ENCODE peak calls at places on chromosomes 11 and 22, in ten cellular contexts. M is progenitor cell of endocrine pancreas, I is IMR-90, A is vagina, Q is cardiac fibroblast, P is dorsolateral prefrontal cortex, J is fibroblast of pulmonary artery, F is cardiac muscle cell, K is A549, S is choroid plexus epithelial cell. O is an unnamed sample.

GRCh38 chr11:83042966-83043711 is 28.6 kb downstream of the RAB30 start:
- DNase-seq in P (no peak), F (no peak), J (peak), Q (no peak), I (no peak), K (no peak), M (no peak), S (peak), A (no peak), O (no peak)

GRCh38 chr22:22030493-22031182 is 48.1 kb upstream of the TOP3B start:
- DNase-seq in A (peak), K (peak), Q (peak), M (no peak), J (peak), P (no peak), S (peak), I (peak), F (peak), O (no peak)

GRCh38 chr11:130673698-130674097 is 225.3 kb downstream of the ADAMTS15 start:
- DNase-seq in F (peak), S (no peak), P (no peak), A (no peak), I (peak), Q (no peak), J (no peak), M (no peak), K (no peak), O (no peak)

GRCh38 chr22:27784099-27784446 is 17.5 kb downstream of the MN1 start:
- DNase-seq in A (no peak), I (no peak), S (no peak), J (no peak), P (no peak), F (no peak), Q (no peak), K (no peak), M (no peak), O (no peak)

GRCh38 chr11:134841411-134841810 is 429.4 kb upstream of the B3GAT1 start:
- DNase-seq in K (no peak), J (no peak), P (no peak), S (no peak), I (no peak), Q (no peak), M (no peak), A (no peak), F (no peak), O (no peak)

GRCh38 chr11:87819141-87819540 is 356.1 kb downstream of the RAB38 start:
- DNase-seq in K (no peak), J (peak), S (peak), M (no peak), I (no peak), A (no peak), F (no peak), Q (peak), P (no peak), O (no peak)

GRCh38 chr11:116970485-116971292 is 127.5 kb downstream of the SIK3 start:
- DNase-seq in F (no peak), K (no peak), M (no peak), S (no peak), Q (no peak), J (no peak), P (no peak), A (no peak), I (peak), O (no peak)

GRCh38 chr11:64313491-64314145 is 3.7 kb downstream of the TRMT112 start:
- DNase-seq in J (peak), Q (peak), A (no peak), M (no peak), F (no peak), K (no peak), S (no peak), P (no peak), I (no peak), O (no peak)

GRCh38 chr11:116840224-116840745 is 2.9 kb upstream of the APOA1 start:
- DNase-seq in Q (peak), F (peak), I (peak), K (no peak), J (peak), A (no peak), S (peak), M (no peak), P (no peak), O (no peak)

GRCh38 chr11:843086-843704 is 543 bp downstream of the TSPAN4 start:
- DNase-seq in P (no peak), J (no peak), I (no peak), M (no peak), A (no peak), F (no peak), S (no peak), K (no peak), Q (no peak), O (no peak)

GRCh38 chr11:123475478-123475877 is 45.4 kb downstream of the GRAMD1B start:
- DNase-seq in I (peak), Q (peak), S (peak), A (no peak), M (no peak), P (no peak), J (peak), K (peak), F (peak), O (peak)

GRCh38 chr11:27699242-27699925 is 871 bp downstream of the BDNF start:
- DNase-seq in P (no peak), I (peak), K (no peak), S (peak), M (no peak), F (peak), Q (no peak), A (no peak), J (peak), O (no peak)
- TF ChIP-seq CTCF in P (no peak), I (no peak), K (no peak), S (no peak), M (no peak), F (no peak), Q (no peak), A (no peak), J (no peak), O (no peak)

DNA sequence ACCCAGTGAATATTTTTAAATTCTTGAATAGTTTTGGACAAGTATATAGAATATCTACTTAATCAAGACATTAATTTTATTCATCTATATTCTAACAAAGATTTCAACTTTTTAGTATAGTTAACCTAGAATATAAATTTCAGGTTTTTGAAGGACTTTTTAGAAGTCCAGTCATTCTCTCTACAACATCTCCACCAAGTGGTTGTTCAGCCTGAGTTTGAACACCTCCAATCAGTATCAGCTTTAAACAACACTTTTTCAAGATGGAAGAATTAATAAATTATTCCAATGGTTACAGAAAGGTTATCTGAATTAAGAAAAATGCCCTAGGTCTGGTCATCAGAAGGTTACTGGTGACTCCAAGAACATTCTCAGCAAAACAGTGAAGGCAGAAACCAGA is 31.8 kb downstream of the EIF3M start:
- DNase-seq in I (no peak), K (no peak), A (no peak), P (no peak), F (peak), J (peak), M (no peak), Q (peak), S (peak), O (no peak)
- TF ChIP-seq CTCF in I (peak), K (peak), A (peak), P (no peak), F (peak), J (peak), M (peak), Q (peak), S (peak), O (no peak)

GRCh38 chr11:132913295-132913694 is 619.0 kb downstream of the OPCML start:
- DNase-seq in P (no peak), I (no peak), J (no peak), A (no peak), S (no peak), F (no peak), M (no peak), K (no peak), Q (no peak), O (no peak)

GRCh38 chr11:132913886-132914285 is 618.4 kb downstream of the OPCML start:
- DNase-seq in A (no peak), M (no peak), P (no peak), I (no peak), J (no peak), S (no peak), Q (no peak), K (no peak), F (no peak), O (no peak)

GRCh38 chr11:132911186-132911585 is 621.1 kb downstream of the OPCML start:
- DNase-seq in S (peak), I (peak), Q (peak), F (peak), A (no peak), K (no peak), P (no peak), M (no peak), J (peak), O (no peak)

GRCh38 chr11:132910016-132910760 is 622.1 kb downstream of the OPCML start:
- DNase-seq in K (no peak), F (no peak), Q (no peak), P (no peak), S (no peak), I (no peak), J (no peak), A (no peak), M (no peak), O (no peak)

DNA sequence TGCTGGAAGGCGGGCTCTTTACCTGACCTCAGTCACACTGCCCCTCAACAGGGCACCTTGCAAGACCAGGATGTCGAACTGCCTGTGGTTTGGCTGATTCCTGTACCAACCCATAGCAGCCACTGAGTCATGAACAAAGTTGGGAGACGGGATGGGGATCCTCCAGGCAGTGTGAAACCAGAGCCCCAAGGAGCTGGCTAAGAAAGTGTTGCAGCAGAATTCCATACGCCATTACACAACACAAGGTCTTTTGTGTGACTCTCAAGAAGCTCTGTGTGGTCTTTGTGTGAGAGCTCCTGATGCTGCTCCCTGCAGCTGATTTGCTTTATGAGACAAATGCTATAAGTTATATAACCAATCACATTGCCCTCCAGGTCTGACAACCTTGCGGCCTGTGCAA is 617.7 kb downstream of the OPCML start:
- DNase-seq in J (no peak), K (no peak), F (no peak), A (no peak), M (no peak), Q (no peak), P (no peak), S (no peak), I (no peak), O (no peak)
- TF ChIP-seq CTCF in J (no peak), K (no peak), F (no peak), A (no peak), M (no peak), Q (no peak), P (no peak), S (no peak), I (no peak), O (no peak)

GRCh38 chr11:66420671-66421476 is at the start of gene NPAS4:
- DNase-seq in I (no peak), M (no peak), P (peak), F (peak), A (no peak), J (no peak), S (no peak), Q (no peak), K (no peak), O (no peak)

GRCh38 chr11:66417000-66417399 is 3.8 kb upstream of the NPAS4 start:
- DNase-seq in I (no peak), K (no peak), A (no peak), J (no peak), P (peak), Q (no peak), S (no peak), F (no peak), M (no peak), O (no peak)

GRCh38 chr11:66418986-66419308 is 1.9 kb upstream of the NPAS4 start:
- DNase-seq in A (no peak), S (no peak), J (no peak), I (no peak), M (no peak), Q (no peak), P (no peak), K (no peak), F (no peak), O (no peak)

GRCh38 chr11:66419825-66420224 is 1.0 kb upstream of the NPAS4 start:
- DNase-seq in K (no peak), S (no peak), P (no peak), A (no peak), I (no peak), J (no peak), M (no peak), Q (no peak), F (peak), O (no peak)

GRCh38 chr11:66418168-66418985 is 2.5 kb upstream of the NPAS4 start:
- DNase-seq in P (peak), A (no peak), M (peak), J (peak), S (peak), F (peak), K (peak), Q (peak), I (peak), O (peak)
- TF ChIP-seq CTCF in P (no peak), A (no peak), M (no peak), J (peak), S (peak), F (peak), K (peak), Q (peak), I (peak), O (no peak)

DNA sequence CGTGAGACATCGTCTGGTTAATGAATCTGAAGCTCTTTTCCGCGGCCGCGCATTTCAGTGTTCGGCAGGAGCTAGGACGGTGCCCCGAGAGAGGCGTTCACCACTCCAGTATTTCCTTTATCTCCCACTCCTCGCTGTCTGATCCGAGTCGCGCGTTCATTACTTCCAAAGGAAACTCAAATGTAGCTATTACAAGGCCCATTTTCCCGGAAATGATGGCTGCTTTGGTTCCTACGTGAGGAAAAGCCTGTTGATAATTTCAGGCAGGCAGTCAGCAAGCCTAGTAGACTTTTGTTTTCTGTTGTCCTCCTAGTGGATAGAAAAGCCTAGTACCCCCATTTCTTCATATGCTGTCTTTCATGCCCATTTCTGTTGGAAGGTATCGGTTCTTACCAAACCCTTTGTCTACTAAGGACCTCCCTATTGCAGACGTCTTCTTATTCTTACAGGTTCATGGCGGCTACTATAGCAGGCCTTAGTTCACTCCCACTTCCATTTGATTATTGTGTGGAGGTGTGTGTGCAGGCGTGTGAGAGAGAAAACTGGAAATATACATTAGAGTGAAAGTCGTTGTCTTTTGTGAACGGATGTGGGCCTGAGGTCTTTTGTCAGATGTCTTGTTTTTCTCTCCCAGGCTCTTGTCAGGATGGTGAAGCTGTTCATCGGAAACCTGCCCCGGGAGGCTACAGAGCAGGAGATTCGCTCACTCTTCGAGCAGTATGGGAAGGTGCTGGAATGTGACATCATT is 737 bp downstream of the RBM4 start:
- DNase-seq in S (peak), I (peak), M (no peak), A (no peak), P (no peak), J (peak), Q (peak), F (peak), K (no peak), O (peak)
- TF ChIP-seq CTCF in S (peak), I (peak), M (no peak), A (no peak), P (no peak), J (peak), Q (no peak), F (peak), K (no peak), O (no peak)